ENCODE peak calls at places on chromosomes 1 and 21, in eight cellular contexts. One of them, this sample, is unnamed.

GRCh38 chr1:118142546-118142945 is 42.5 kb downstream of the SPAG17 start:
- DNase-seq in posterior vena cava: no peak
- DNase-seq in stimulated activated naive CD4-positive, alpha-beta T cell: no peak
- DNase-seq in fibroblast of lung: no peak
- DNase-seq in activated CD8-positive, alpha-beta T cell treated with anti-CD3 and anti-CD28 coated beads for 36 hours: no peak
- DNase-seq in posterior cingulate gyrus: no peak
- DNase-seq in T-helper 2 cell: no peak
- DNase-seq in cerebellum: no peak
- DNase-seq in this sample: no peak

GRCh38 chr1:61157420-61157987 is 75.1 kb downstream of the NFIA start:
- DNase-seq in posterior vena cava: no peak
- DNase-seq in stimulated activated naive CD4-positive, alpha-beta T cell: no peak
- DNase-seq in fibroblast of lung: peak
- DNase-seq in activated CD8-positive, alpha-beta T cell treated with anti-CD3 and anti-CD28 coated beads for 36 hours: peak
- DNase-seq in posterior cingulate gyrus: no peak
- DNase-seq in T-helper 2 cell: no peak
- DNase-seq in cerebellum: no peak
- DNase-seq in this sample: no peak

GRCh38 chr21:42263591-42264131 is 44.7 kb downstream of the ABCG1 start:
- DNase-seq in posterior vena cava: no peak
- DNase-seq in stimulated activated naive CD4-positive, alpha-beta T cell: no peak
- DNase-seq in fibroblast of lung: no peak
- DNase-seq in activated CD8-positive, alpha-beta T cell treated with anti-CD3 and anti-CD28 coated beads for 36 hours: no peak
- DNase-seq in posterior cingulate gyrus: no peak
- DNase-seq in T-helper 2 cell: no peak
- DNase-seq in cerebellum: no peak
- DNase-seq in this sample: no peak

GRCh38 chr1:91572044-91572443 is 71.4 kb downstream of the CDC7 start:
- DNase-seq in posterior vena cava: no peak
- DNase-seq in stimulated activated naive CD4-positive, alpha-beta T cell: no peak
- DNase-seq in fibroblast of lung: no peak
- DNase-seq in activated CD8-positive, alpha-beta T cell treated with anti-CD3 and anti-CD28 coated beads for 36 hours: no peak
- DNase-seq in posterior cingulate gyrus: no peak
- DNase-seq in T-helper 2 cell: no peak
- DNase-seq in cerebellum: no peak
- DNase-seq in this sample: no peak

GRCh38 chr21:39265603-39266002 is 47.8 kb downstream of the BRWD1 start:
- DNase-seq in posterior vena cava: no peak
- DNase-seq in stimulated activated naive CD4-positive, alpha-beta T cell: no peak
- DNase-seq in fibroblast of lung: no peak
- DNase-seq in activated CD8-positive, alpha-beta T cell treated with anti-CD3 and anti-CD28 coated beads for 36 hours: no peak
- DNase-seq in posterior cingulate gyrus: no peak
- DNase-seq in T-helper 2 cell: no peak
- DNase-seq in cerebellum: no peak
- DNase-seq in this sample: no peak

GRCh38 chr1:82962658-82963057 is 1036.3 kb downstream of the TTLL7 start:
- DNase-seq in posterior vena cava: no peak
- DNase-seq in stimulated activated naive CD4-positive, alpha-beta T cell: no peak
- DNase-seq in fibroblast of lung: no peak
- DNase-seq in activated CD8-positive, alpha-beta T cell treated with anti-CD3 and anti-CD28 coated beads for 36 hours: no peak
- DNase-seq in posterior cingulate gyrus: no peak
- DNase-seq in T-helper 2 cell: no peak
- DNase-seq in cerebellum: no peak
- DNase-seq in this sample: no peak

GRCh38 chr1:27536767-27537166 is 46.8 kb upstream of the WASF2 start:
- DNase-seq in posterior vena cava: no peak
- DNase-seq in stimulated activated naive CD4-positive, alpha-beta T cell: no peak
- DNase-seq in fibroblast of lung: peak
- DNase-seq in activated CD8-positive, alpha-beta T cell treated with anti-CD3 and anti-CD28 coated beads for 36 hours: no peak
- DNase-seq in posterior cingulate gyrus: no peak
- DNase-seq in T-helper 2 cell: no peak
- DNase-seq in cerebellum: peak
- DNase-seq in this sample: no peak

GRCh38 chr21:15687208-15687607 is 42.6 kb upstream of the USP25 start:
- DNase-seq in posterior vena cava: no peak
- DNase-seq in stimulated activated naive CD4-positive, alpha-beta T cell: no peak
- DNase-seq in fibroblast of lung: peak
- DNase-seq in activated CD8-positive, alpha-beta T cell treated with anti-CD3 and anti-CD28 coated beads for 36 hours: no peak
- DNase-seq in posterior cingulate gyrus: no peak
- DNase-seq in T-helper 2 cell: no peak
- DNase-seq in cerebellum: no peak
- DNase-seq in this sample: no peak

GRCh38 chr1:26122988-26123973 is 11.7 kb downstream of the PDIK1L start:
- DNase-seq in posterior vena cava: no peak
- DNase-seq in stimulated activated naive CD4-positive, alpha-beta T cell: no peak
- DNase-seq in fibroblast of lung: peak
- DNase-seq in activated CD8-positive, alpha-beta T cell treated with anti-CD3 and anti-CD28 coated beads for 36 hours: peak
- DNase-seq in posterior cingulate gyrus: no peak
- DNase-seq in T-helper 2 cell: no peak
- DNase-seq in cerebellum: no peak
- DNase-seq in this sample: no peak

GRCh38 chr1:150537732-150538684 is 11.2 kb upstream of the ADAMTSL4 start:
- DNase-seq in posterior vena cava: peak
- DNase-seq in stimulated activated naive CD4-positive, alpha-beta T cell: no peak
- DNase-seq in fibroblast of lung: peak
- DNase-seq in activated CD8-positive, alpha-beta T cell treated with anti-CD3 and anti-CD28 coated beads for 36 hours: no peak
- DNase-seq in posterior cingulate gyrus: no peak
- DNase-seq in T-helper 2 cell: no peak
- DNase-seq in cerebellum: no peak
- DNase-seq in this sample: no peak

GRCh38 chr1:184482113-184482512 is 95.3 kb downstream of the C1orf21 start:
- DNase-seq in posterior vena cava: peak
- DNase-seq in stimulated activated naive CD4-positive, alpha-beta T cell: no peak
- DNase-seq in fibroblast of lung: no peak
- DNase-seq in activated CD8-positive, alpha-beta T cell treated with anti-CD3 and anti-CD28 coated beads for 36 hours: no peak
- DNase-seq in posterior cingulate gyrus: no peak
- DNase-seq in T-helper 2 cell: no peak
- DNase-seq in cerebellum: no peak
- DNase-seq in this sample: no peak

GRCh38 chr21:45340515-45340914 is 52.8 kb upstream of the POFUT2 start:
- DNase-seq in posterior vena cava: no peak
- DNase-seq in stimulated activated naive CD4-positive, alpha-beta T cell: no peak
- DNase-seq in fibroblast of lung: no peak
- DNase-seq in activated CD8-positive, alpha-beta T cell treated with anti-CD3 and anti-CD28 coated beads for 36 hours: no peak
- DNase-seq in posterior cingulate gyrus: no peak
- DNase-seq in T-helper 2 cell: no peak
- DNase-seq in cerebellum: no peak
- DNase-seq in this sample: no peak

GRCh38 chr21:44039828-44040227 is 27.7 kb downstream of the TRAPPC10 start:
- DNase-seq in posterior vena cava: no peak
- DNase-seq in stimulated activated naive CD4-positive, alpha-beta T cell: no peak
- DNase-seq in fibroblast of lung: no peak
- DNase-seq in activated CD8-positive, alpha-beta T cell treated with anti-CD3 and anti-CD28 coated beads for 36 hours: no peak
- DNase-seq in posterior cingulate gyrus: no peak
- DNase-seq in T-helper 2 cell: no peak
- DNase-seq in cerebellum: no peak
- DNase-seq in this sample: no peak

GRCh38 chr1:62905872-62906271 is 121.9 kb downstream of the ATG4C start:
- DNase-seq in posterior vena cava: no peak
- DNase-seq in stimulated activated naive CD4-positive, alpha-beta T cell: no peak
- DNase-seq in fibroblast of lung: no peak
- DNase-seq in activated CD8-positive, alpha-beta T cell treated with anti-CD3 and anti-CD28 coated beads for 36 hours: no peak
- DNase-seq in posterior cingulate gyrus: no peak
- DNase-seq in T-helper 2 cell: no peak
- DNase-seq in cerebellum: no peak
- DNase-seq in this sample: no peak

This sample was measured in effector CD8-positive, alpha-beta T cell.